ENCODE peak calls at places on chromosomes 1 and 21, in nine cellular contexts. P, K, C, F, M, H, B, Y and S are unnamed samples.

GRCh38 chr21:39386194-39386593 is 37.3 kb upstream of the HMGN1 start:
- DNase-seq in C (peak), F (no peak), B (peak), Y (peak), K (no peak), P (no peak), M (no peak), H (peak), S (peak)

GRCh38 chr1:18703041-18703621 is 72.5 kb downstream of the PAX7 start:
- DNase-seq in H (no peak), Y (no peak), K (peak), M (no peak), F (no peak), C (no peak), B (no peak), P (peak), S (peak)

GRCh38 chr1:210883821-210884220 is 250.1 kb downstream of the KCNH1 start:
- DNase-seq in P (peak), H (no peak), B (peak), F (no peak), K (no peak), C (no peak), M (no peak), Y (no peak), S (no peak)

GRCh38 chr1:227805606-227806197 is 9.8 kb upstream of the PRSS38 start:
- DNase-seq in P (peak), M (no peak), H (no peak), Y (no peak), F (peak), K (peak), C (no peak), B (peak), S (peak)

GRCh38 chr1:53580739-53581475 is 121.7 kb downstream of the DMRTB1 start:
- DNase-seq in F (no peak), H (no peak), K (no peak), C (no peak), P (no peak), M (no peak), Y (no peak), B (no peak), S (no peak)

GRCh38 chr1:223500560-223501425 is 107.6 kb downstream of the CCDC185 start:
- DNase-seq in P (peak), F (peak), C (no peak), H (peak), M (no peak), B (peak), K (peak), Y (no peak), S (peak)

GRCh38 chr1:1621173-1621661 is 5.9 kb downstream of the MIB2 start:
- DNase-seq in M (no peak), Y (no peak), K (no peak), F (no peak), C (no peak), P (no peak), H (no peak), B (no peak), S (no peak)

GRCh38 chr1:57857809-57858208 is 433.9 kb upstream of the DAB1 start:
- DNase-seq in P (no peak), C (no peak), F (no peak), Y (no peak), K (peak), M (no peak), H (no peak), B (no peak), S (peak)

GRCh38 chr1:31943546-31944184 is 5.5 kb upstream of the PTP4A2 start:
- DNase-seq in F (no peak), M (no peak), K (no peak), P (no peak), Y (no peak), C (no peak), H (no peak), B (peak), S (peak)

GRCh38 chr1:234926252-234926573 is 202.4 kb downstream of the TOMM20 start:
- DNase-seq in B (no peak), P (no peak), F (no peak), H (no peak), K (no peak), Y (no peak), C (no peak), M (no peak), S (no peak)